ENCODE peak calls at places on chromosomes 7 and 10, in five cellular contexts. V, S, Z, U and P are unnamed samples.

GRCh38 chr10:116410351-116410750 is 17.3 kb upstream of the PNLIPRP3 start:
- DNase-seq in S (no peak), U (no peak), Z (no peak), V (no peak), P (no peak)

GRCh38 chr10:76282122-76283030 is 851.0 kb downstream of the LRMDA start:
- DNase-seq in V (no peak), U (no peak), Z (no peak), S (no peak), P (no peak)

GRCh38 chr10:4663162-4663992 is 162.6 kb upstream of the AKR1E2 start:
- DNase-seq in S (peak), U (peak), V (no peak), Z (peak), P (peak)

GRCh38 chr10:43336641-43337318 is 34.7 kb upstream of the FXYD4 start:
- DNase-seq in Z (peak), V (no peak), S (no peak), U (no peak), P (no peak)

GRCh38 chr10:24597426-24597825 is 126.3 kb downstream of the ARHGAP21 start:
- DNase-seq in S (no peak), U (no peak), Z (no peak), V (no peak), P (no peak)

GRCh38 chr7:136266457-136266856 is 289.3 kb upstream of the MTPN start:
- DNase-seq in V (no peak), Z (no peak), S (no peak), U (no peak), P (no peak)

GRCh38 chr7:41984888-41985287 is 252.1 kb downstream of the GLI3 start:
- DNase-seq in S (no peak), U (no peak), V (no peak), Z (peak), P (no peak)

GRCh38 chr10:112755446-112756117 is 194.5 kb upstream of the TCF7L2 start:
- DNase-seq in Z (no peak), U (no peak), S (no peak), V (no peak), P (peak)

GRCh38 chr10:106147050-106147449 is 1017.5 kb downstream of the SORCS1 start:
- DNase-seq in S (no peak), Z (no peak), V (no peak), U (no peak), P (no peak)

GRCh38 chr7:72754312-72754711 is 73.7 kb downstream of the TYW1B start:
- DNase-seq in V (no peak), S (no peak), Z (peak), U (no peak), P (no peak)

GRCh38 chr7:106563466-106564150 is 97.3 kb downstream of the CCDC71L start:
- DNase-seq in U (no peak), Z (peak), V (no peak), S (no peak), P (no peak)

GRCh38 chr7:11130012-11130411 is 156.3 kb downstream of the PHF14 start:
- DNase-seq in U (no peak), S (no peak), V (no peak), Z (peak), P (no peak)

GRCh38 chr7:22178735-22179134 is 178.2 kb downstream of the RAPGEF5 start:
- DNase-seq in U (no peak), Z (no peak), V (no peak), S (no peak), P (no peak)

GRCh38 chr10:60343254-60343653 is 46.4 kb downstream of the ANK3 start:
- DNase-seq in V (no peak), S (no peak), U (no peak), Z (peak), P (no peak)

GRCh38 chr7:134996097-134996550 is 9.8 kb downstream of the AGBL3 start:
- DNase-seq in S (no peak), U (no peak), V (no peak), Z (no peak), P (no peak)

GRCh38 chr10:86757110-86757790 is 831 bp downstream of the BMPR1A start:
- DNase-seq in V (no peak), Z (peak), S (no peak), U (no peak), P (no peak)

GRCh38 chr10:131147301-131147975 is 164.1 kb downstream of the TCERG1L start:
- DNase-seq in V (no peak), S (no peak), U (no peak), Z (no peak), P (peak)

GRCh38 chr7:22485189-22485588 is 14.8 kb downstream of the STEAP1B start:
- DNase-seq in Z (peak), V (no peak), S (no peak), U (no peak), P (no peak)

GRCh38 chr10:47406870-47407648 is 23.0 kb upstream of the ZNF488 start:
- DNase-seq in S (no peak), Z (peak), V (no peak), U (no peak), P (no peak)

GRCh38 chr7:45922810-45923209 is 1.7 kb upstream of the IGFBP3 start:
- DNase-seq in S (no peak), Z (peak), V (no peak), U (no peak), P (no peak)

GRCh38 chr7:4650471-4651047 is 31.5 kb upstream of the FOXK1 start:
- DNase-seq in U (peak), S (no peak), Z (no peak), V (no peak), P (no peak)

GRCh38 chr7:155069992-155070827 is at the start of gene HTR5A:
- DNase-seq in Z (peak), S (peak), U (peak), V (no peak), P (peak)

GRCh38 chr10:73044378-73045285 is 52.0 kb downstream of the P4HA1 start:
- DNase-seq in U (no peak), S (no peak), V (no peak), Z (peak), P (no peak)

GRCh38 chr10:62196528-62196927 is 72.1 kb downstream of the RTKN2 start:
- DNase-seq in V (no peak), Z (no peak), U (no peak), S (no peak), P (no peak)

GRCh38 chr7:106346678-106347217 is 62.0 kb upstream of the NAMPT start:
- DNase-seq in U (no peak), V (no peak), Z (peak), S (no peak), P (no peak)

GRCh38 chr7:41007351-41007751 is 695.5 kb downstream of the INHBA start:
- DNase-seq in Z (no peak), U (no peak), S (no peak), V (no peak), P (no peak)

GRCh38 chr7:138889566-138889965 is 91.6 kb upstream of the ATP6V0A4 start:
- DNase-seq in Z (no peak), V (no peak), S (no peak), U (no peak), P (no peak)

GRCh38 chr10:70549962-70550845 is 52.3 kb downstream of the PRF1 start:
- DNase-seq in V (peak), Z (peak), S (peak), U (peak), P (peak)

GRCh38 chr7:2979951-2980350 is 63.7 kb downstream of the CARD11 start:
- DNase-seq in U (no peak), V (no peak), S (no peak), Z (no peak), P (no peak)

GRCh38 chr10:122051609-122052385 is 62.8 kb downstream of the TACC2 start:
- DNase-seq in U (peak), S (peak), V (no peak), Z (peak), P (peak)

GRCh38 chr7:88184848-88185304 is 35.0 kb downstream of the SRI start:
- DNase-seq in S (no peak), Z (peak), U (no peak), V (no peak), P (no peak)

GRCh38 chr10:35505241-35505873 is 99.8 kb upstream of the GJD4 start:
- DNase-seq in Z (no peak), U (no peak), S (no peak), V (no peak), P (no peak)